ENCODE peak calls at places on chromosome 9, in four cellular contexts. E is aorta; L is tibial artery; C is CD8-positive, alpha-beta memory T cell. F is an unnamed sample.
A peak's percentile ranks its signal among the peaks of the same experiment; 100 is the strongest.

GRCh38 chr9:83920469-83920941 is 727 bp downstream of the KIF27 start:
- DNase-seq in C (no peak), E (no peak), L (no peak), F (no peak)

GRCh38 chr9:117074337-117074662 is 340.6 kb downstream of the ASTN2 start:
- DNase-seq in L (no peak), E (no peak), C (no peak), F (no peak)

GRCh38 chr9:13145340-13145739 is 134.2 kb downstream of the MPDZ start:
- DNase-seq in L (no peak), C (no peak), E (no peak), F (no peak)

GRCh38 chr9:16475996-16476395 is 394.5 kb downstream of the BNC2 start:
- DNase-seq in L (no peak), E (no peak), C (no peak), F (no peak)

GRCh38 chr9:123058834-123059233 is 25.4 kb downstream of the GPR21 start:
- DNase-seq in L (no peak), E (no peak), C (no peak), F (no peak)

GRCh38 chr9:109416135-109416706 is 81.9 kb downstream of the PTPN3 start:
- DNase-seq in L (no peak), C (no peak), E (no peak), F (peak; percentile 59)

GRCh38 chr9:91101598-91102168 is 260.0 kb downstream of the AUH start:
- DNase-seq in E (no peak), C (peak; percentile 71), L (no peak), F (peak; percentile 77)

GRCh38 chr9:94921072-94921471 is 194.6 kb downstream of the AOPEP start:
- DNase-seq in C (no peak), E (peak; percentile 87), L (no peak), F (no peak)

GRCh38 chr9:129480227-129480626 is 140.7 kb downstream of the C9orf50 start:
- DNase-seq in L (peak; percentile 83), C (no peak), E (no peak), F (no peak)
- H3K27ac ChIP-seq in L (peak overlapping the region; percentile 100), C (peak overlapping the region; percentile 65), E (peak overlapping the region; percentile 92), F (no peak overlapping the region)

GRCh38 chr9:37942616-37943328 is 38.8 kb upstream of the SLC25A51 start:
- DNase-seq in L (no peak), C (no peak), E (no peak), F (no peak)

GRCh38 chr9:37944671-37945481 is 40.9 kb upstream of the SLC25A51 start:
- DNase-seq in E (no peak), C (no peak), L (no peak), F (no peak)

GRCh38 chr9:37944266-37944650 is 40.3 kb upstream of the SLC25A51 start:
- DNase-seq in C (no peak), E (no peak), L (no peak), F (no peak)

GRCh38 chr9:37941253-37941652 is 37.3 kb upstream of the SLC25A51 start:
- DNase-seq in L (no peak), E (no peak), C (no peak), F (no peak)

DNA sequence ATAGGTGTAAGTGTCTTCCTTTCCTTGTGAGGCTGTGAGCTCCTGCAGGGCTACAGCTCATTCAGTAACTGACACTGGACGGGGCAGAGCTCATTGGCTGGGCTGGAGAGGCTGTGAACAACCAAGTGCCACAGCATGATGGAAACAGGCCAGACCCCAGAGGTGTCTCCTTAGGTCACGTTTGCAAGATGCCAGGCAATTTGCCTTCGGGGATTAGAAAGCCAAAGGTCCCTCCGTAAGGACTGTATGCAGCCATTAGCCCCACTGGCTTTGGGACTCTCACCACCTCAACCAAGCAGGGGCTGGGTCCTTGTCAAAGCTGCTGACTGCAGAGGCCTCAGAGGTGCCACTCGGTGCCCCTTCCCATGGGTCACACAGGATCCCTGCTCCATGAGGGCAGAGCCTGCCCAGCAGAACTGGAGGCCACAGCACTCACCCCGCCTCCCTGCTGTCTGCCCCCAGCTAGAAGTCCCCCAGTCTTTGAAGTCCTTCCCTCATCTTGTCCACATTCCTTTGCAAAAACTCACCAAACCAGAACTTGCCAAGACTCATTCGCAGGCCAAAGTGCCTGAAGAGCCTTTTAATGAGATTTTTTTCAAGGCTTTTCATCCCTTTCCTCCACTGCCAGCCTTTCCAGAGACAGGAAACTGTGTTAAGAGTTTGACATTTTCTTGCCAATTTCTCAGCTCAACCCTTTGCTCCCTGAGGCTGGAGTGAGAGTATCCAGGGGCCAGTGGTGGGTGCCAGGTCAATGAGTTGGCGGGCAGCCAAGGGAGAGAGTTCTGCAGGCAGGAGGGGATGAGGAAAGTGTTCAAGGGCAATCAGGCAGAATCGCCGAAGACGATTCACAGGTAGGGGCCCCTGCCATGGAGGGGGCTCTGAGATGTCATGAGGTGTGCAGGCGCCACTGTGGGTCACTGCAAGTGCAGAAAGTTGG is 39.7 kb upstream of the SLC25A51 start:
- DNase-seq in C (no peak), E (no peak), L (no peak), F (no peak)
- H3K4me1 ChIP-seq in C (no peaks in the 10 kb centered on the region), E (peaks cover 7% of the 10 kb centered on the region), L (peaks cover 44% of the 10 kb centered on the region), F (no peaks in the 10 kb centered on the region)

GRCh38 chr9:78243130-78243529 is 7.3 kb downstream of the CEP78 start:
- DNase-seq in L (no peak), E (no peak), C (no peak), F (no peak)
- H3K27ac ChIP-seq in L (no peak overlapping the region), E (no peak overlapping the region), C (no peak overlapping the region), F (no peak overlapping the region)

GRCh38 chr9:93468763-93469456 is 15.5 kb upstream of the FAM120AOS start:
- DNase-seq in L (no peak), C (no peak), E (no peak), F (no peak)

GRCh38 chr9:93467462-93467861 is 14.1 kb upstream of the FAM120AOS start:
- DNase-seq in L (no peak), E (no peak), C (no peak), F (no peak)

GRCh38 chr9:93473411-93473810 is 20.0 kb upstream of the FAM120AOS start:
- DNase-seq in E (no peak), C (no peak), L (no peak), F (no peak)

GRCh38 chr9:93471135-93471534 is 17.8 kb upstream of the FAM120AOS start:
- DNase-seq in L (no peak), C (no peak), E (no peak), F (no peak)

DNA sequence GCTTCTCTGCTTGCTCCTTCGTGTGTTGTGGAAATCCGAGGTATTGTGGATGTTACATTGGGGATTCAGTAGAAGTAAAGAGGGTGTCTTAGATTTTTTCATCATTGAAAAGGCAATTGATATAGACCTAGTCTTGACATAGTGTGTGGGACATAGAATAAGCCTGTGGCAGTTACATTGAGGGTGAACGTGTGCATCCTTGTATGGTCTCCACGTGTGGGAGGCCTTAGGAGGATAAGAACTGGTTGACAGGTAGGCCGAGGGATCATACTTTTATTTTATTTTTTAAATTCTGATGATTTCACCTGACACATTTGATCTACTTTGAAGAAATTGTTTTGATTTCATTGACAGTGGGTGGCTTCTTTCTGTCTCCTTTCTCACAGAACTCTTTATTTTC is 17.0 kb upstream of the FAM120AOS start:
- DNase-seq in E (no peak), C (no peak), L (no peak), F (no peak)
- H3K4me1 ChIP-seq in E (no peaks in the 10 kb centered on the region), C (peaks cover 46% of the 10 kb centered on the region), L (peaks cover 23% of the 10 kb centered on the region), F (peaks cover 28% of the 10 kb centered on the region)

GRCh38 chr9:27688954-27689353 is 115.7 kb upstream of the C9orf72 start:
- DNase-seq in E (no peak), L (no peak), C (no peak), F (no peak)
- H3K27ac ChIP-seq in E (no peak overlapping the region), L (no peak overlapping the region), C (no peak overlapping the region), F (no peak overlapping the region)

GRCh38 chr9:70256123-70256551 is 2.6 kb upstream of the SMC5 start:
- DNase-seq in E (no peak), L (no peak), C (no peak), F (no peak)
- H3K4me1 ChIP-seq in E (peaks cover 2% of the 10 kb centered on the region), L (peaks cover 21% of the 10 kb centered on the region), C (peaks cover 29% of the 10 kb centered on the region), F (peaks cover 44% of the 10 kb centered on the region)